ENCODE peak calls at places on chromosomes 13 and 19, in nine cellular contexts. X is A549, A is psoas muscle, L is IMR-90, F is upper lobe of right lung, B is astrocyte of the spinal cord, C is left ventricle myocardium inferior, N is AG04450, S is breast epithelium. T is an unnamed sample.

GRCh38 chr13:35333157-35333556 is 143.3 kb downstream of the MAB21L1 start:
- DNase-seq in X (no peak), A (no peak), L (no peak), F (no peak), B (no peak), C (no peak), N (no peak), S (no peak), T (no peak)

GRCh38 chr13:43760257-43760656 is 26.5 kb downstream of the ENOX1 start:
- DNase-seq in X (no peak), A (no peak), L (no peak), F (no peak), B (no peak), C (no peak), N (no peak), S (no peak), T (no peak)

GRCh38 chr19:44738603-44739585 is 9.6 kb upstream of the BCL3 start:
- DNase-seq in X (peak; percentile 89), A (no peak), L (no peak), F (no peak), B (no peak), C (no peak), N (no peak), S (no peak), T (no peak)

GRCh38 chr19:40601061-40601973 is at the start of gene LTBP4:
- DNase-seq in X (no peak), A (peak; percentile 62), L (no peak), F (peak; percentile 81), B (no peak), C (peak; percentile 78), N (no peak), S (no peak), T (no peak)

GRCh38 chr13:96796234-96796633 is 198.0 kb downstream of the OXGR1 start:
- DNase-seq in X (no peak), A (no peak), L (no peak), F (no peak), B (no peak), C (no peak), N (no peak), S (no peak), T (no peak)

GRCh38 chr19:6249296-6249695 is 30.5 kb downstream of the MLLT1 start:
- DNase-seq in X (no peak), A (no peak), L (peak; percentile 49), F (no peak), B (peak; percentile 49), C (no peak), N (no peak), S (no peak), T (no peak)

GRCh38 chr13:43085545-43085944 is 62.2 kb downstream of the DNAJC15 start:
- DNase-seq in X (peak; percentile 8), A (no peak), L (peak; percentile 61), F (no peak), B (peak; percentile 64), C (no peak), N (no peak), S (no peak), T (no peak)

GRCh38 chr19:30023330-30023729 is 81.3 kb downstream of the URI1 start:
- DNase-seq in X (no peak), A (no peak), L (no peak), F (no peak), B (no peak), C (no peak), N (no peak), S (no peak), T (no peak)

GRCh38 chr13:83819156-83819555 is 63.1 kb downstream of the SLITRK1 start:
- DNase-seq in X (no peak), A (no peak), L (no peak), F (no peak), B (peak; percentile 50), C (no peak), N (no peak), S (no peak), T (peak; percentile 47)

GRCh38 chr13:97212540-97213146 is 9.5 kb upstream of the MBNL2 start:
- DNase-seq in X (peak; percentile 32), A (no peak), L (peak; percentile 49), F (no peak), B (peak; percentile 46), C (no peak), N (no peak), S (no peak), T (no peak)

GRCh38 chr19:45467115-45467455 is 711 bp upstream of the FOSB start:
- DNase-seq in X (no peak), A (no peak), L (no peak), F (no peak), B (no peak), C (no peak), N (no peak), S (no peak), T (no peak)

GRCh38 chr19:17275441-17276175 is 6.1 kb upstream of the ANKLE1 start:
- DNase-seq in X (no peak), A (no peak), L (no peak), F (no peak), B (no peak), C (no peak), N (no peak), S (no peak), T (no peak)

GRCh38 chr19:7681336-7682174 is 922 bp downstream of the TRAPPC5 start:
- DNase-seq in X (peak; percentile 79), A (peak; percentile 77), L (peak; percentile 70), F (peak; percentile 90), B (peak; percentile 68), C (peak; percentile 66), N (peak; percentile 21), S (peak; percentile 71), T (peak; percentile 23)

GRCh38 chr13:101738336-101738735 is 285.9 kb downstream of the ITGBL1 start:
- DNase-seq in X (no peak), A (no peak), L (no peak), F (no peak), B (no peak), C (no peak), N (no peak), S (no peak), T (no peak)

GRCh38 chr13:29131881-29132668 is 311.9 kb downstream of the MTUS2 start:
- DNase-seq in X (no peak), A (no peak), L (no peak), F (no peak), B (no peak), C (no peak), N (no peak), S (no peak), T (no peak)

GRCh38 chr13:44305845-44306244 is 67.8 kb upstream of the SERP2 start:
- DNase-seq in X (no peak), A (no peak), L (peak; percentile 67), F (no peak), B (peak; percentile 55), C (no peak), N (no peak), S (no peak), T (no peak)

GRCh38 chr19:42023121-42023942 is 29.3 kb upstream of the ATP1A3 start:
- DNase-seq in X (peak; percentile 73), A (no peak), L (peak; percentile 8), F (no peak), B (no peak), C (no peak), N (no peak), S (no peak), T (no peak)

GRCh38 chr19:39996811-39997594 is at the start of gene ZNF546:
- DNase-seq in X (peak; percentile 100), A (peak; percentile 92), L (peak; percentile 91), F (peak; percentile 95), B (peak; percentile 94), C (peak; percentile 92), N (peak; percentile 74), S (peak; percentile 81), T (no peak)

GRCh38 chr13:87827479-87827878 is 156.3 kb downstream of the SLITRK5 start:
- DNase-seq in X (no peak), A (no peak), L (no peak), F (no peak), B (peak; percentile 78), C (no peak), N (peak; percentile 1), S (no peak), T (no peak)

GRCh38 chr13:80666782-80667537 is 326.0 kb upstream of the SPRY2 start:
- DNase-seq in X (no peak), A (no peak), L (no peak), F (no peak), B (no peak), C (no peak), N (no peak), S (no peak), T (no peak)
- H3K4me3 ChIP-seq in X (no peak overlapping the region), A (no peak overlapping the region), L (no peak overlapping the region), F (no peak overlapping the region), B (no peak overlapping the region), C (no peak overlapping the region), N (no peak overlapping the region), S (no peak overlapping the region), T (no peak overlapping the region)

DNA sequence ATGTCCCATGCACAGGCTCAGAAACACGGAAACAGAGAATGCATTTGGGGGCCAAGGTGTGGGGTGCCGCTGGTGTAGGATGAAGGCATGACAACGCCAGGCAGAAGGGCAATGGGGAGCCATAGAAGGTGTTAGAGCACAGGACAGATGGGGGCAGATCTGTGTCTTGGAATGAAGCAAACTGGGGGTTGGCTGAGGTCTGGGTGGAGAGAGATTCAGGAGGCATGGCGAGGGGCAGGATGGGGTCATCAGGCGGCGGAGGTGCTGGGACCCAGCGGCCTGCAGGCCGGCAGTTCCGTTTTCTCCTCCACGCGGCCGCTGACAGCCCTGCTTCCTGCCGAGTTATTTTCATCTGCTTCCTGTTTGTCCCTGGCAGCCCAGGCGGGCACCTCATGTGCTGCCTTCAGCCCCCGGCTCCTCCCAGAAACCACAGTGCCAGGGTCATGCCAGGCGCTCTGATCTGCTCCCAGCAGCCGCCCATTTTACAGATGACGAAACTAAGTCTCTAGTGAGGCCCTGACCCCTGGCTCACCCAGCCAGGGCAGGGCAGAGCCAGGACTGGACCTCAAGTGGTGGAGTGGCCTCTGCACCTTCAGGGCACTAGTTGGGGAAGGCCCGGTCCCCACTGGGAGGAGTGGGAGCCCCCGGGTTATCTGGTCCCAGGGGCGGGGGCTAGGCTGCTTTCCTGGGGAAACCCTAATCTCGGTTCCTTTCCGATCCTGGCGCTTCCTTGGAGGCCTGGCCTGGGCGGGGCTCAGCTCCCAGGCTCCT is 2.2 kb downstream of the ARHGAP45 start:
- DNase-seq in X (no peak), A (peak; percentile 67), L (no peak), F (peak; percentile 92), B (no peak), C (peak; percentile 71), N (no peak), S (no peak), T (no peak)
- H3K4me3 ChIP-seq in X (no peak overlapping the region), A (peak overlapping the region; percentile 53), L (no peak overlapping the region), F (peak overlapping the region; percentile 62), B (no peak overlapping the region), C (peak overlapping the region; percentile 60), N (no peak overlapping the region), S (peak overlapping the region; percentile 8), T (no peak overlapping the region)

DNA sequence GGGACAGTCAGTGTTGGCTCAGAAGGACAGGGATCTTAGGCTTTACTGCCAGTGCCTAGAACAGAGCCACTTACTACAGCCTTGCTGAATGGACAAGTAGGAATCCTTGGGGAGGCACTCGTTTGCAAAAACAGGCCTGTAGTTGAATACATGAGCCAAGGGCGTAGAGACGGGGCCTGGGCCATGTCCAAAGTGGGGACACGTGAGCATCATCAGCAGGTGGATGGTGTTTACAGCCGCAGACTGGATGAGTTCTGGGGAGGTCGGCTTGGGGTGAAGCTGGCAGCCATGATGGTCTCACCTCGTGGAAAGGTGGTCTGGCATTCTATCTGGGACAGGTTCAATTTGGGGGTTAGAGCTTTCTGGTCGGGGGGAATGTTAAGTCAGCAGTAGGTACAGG is 17.5 kb downstream of the RYR1 start:
- DNase-seq in X (no peak), A (no peak), L (no peak), F (no peak), B (no peak), C (no peak), N (no peak), S (no peak), T (no peak)
- H3K4me3 ChIP-seq in X (no peak overlapping the region), A (no peak overlapping the region), L (no peak overlapping the region), F (no peak overlapping the region), B (no peak overlapping the region), C (no peak overlapping the region), N (no peak overlapping the region), S (no peak overlapping the region), T (no peak overlapping the region)

GRCh38 chr19:51181913-51182419 is 39.9 kb downstream of the SIGLEC7 start:
- DNase-seq in X (no peak), A (no peak), L (no peak), F (no peak), B (no peak), C (no peak), N (no peak), S (no peak), T (no peak)
- H3K4me3 ChIP-seq in X (no peak overlapping the region), A (no peak overlapping the region), L (no peak overlapping the region), F (no peak overlapping the region), B (no peak overlapping the region), C (no peak overlapping the region), N (no peak overlapping the region), S (no peak overlapping the region), T (no peak overlapping the region)